ENCODE peak calls at places on chromosomes 11 and 22, in seven cellular contexts. One of them, this sample, is unnamed.

GRCh38 chr11:103897156-103897555 is 139.3 kb upstream of the DDI1 start:
- DNase-seq in fibroblast of lung: no peak
- DNase-seq in stimulated activated CD4-positive, alpha-beta T cell treated with anti-CD3 and anti-CD28 coated beads, Interleukin-15, amount 100 ng/mL, for 1 hour: no peak
- DNase-seq in AG08395: peak
- DNase-seq in naive thymus-derived CD4-positive, alpha-beta T cell: no peak
- DNase-seq in GM12892: no peak
- DNase-seq in CD8-positive, alpha-beta memory T cell: no peak
- DNase-seq in this sample: no peak

GRCh38 chr11:35608502-35608901 is 9.8 kb upstream of the FJX1 start:
- DNase-seq in fibroblast of lung: no peak
- DNase-seq in stimulated activated CD4-positive, alpha-beta T cell treated with anti-CD3 and anti-CD28 coated beads, Interleukin-15, amount 100 ng/mL, for 1 hour: no peak
- DNase-seq in AG08395: no peak
- DNase-seq in naive thymus-derived CD4-positive, alpha-beta T cell: no peak
- DNase-seq in GM12892: no peak
- DNase-seq in CD8-positive, alpha-beta memory T cell: no peak
- DNase-seq in this sample: no peak

GRCh38 chr11:73295259-73295995 is 12.6 kb upstream of the ARHGEF17 start:
- DNase-seq in fibroblast of lung: peak
- DNase-seq in stimulated activated CD4-positive, alpha-beta T cell treated with anti-CD3 and anti-CD28 coated beads, Interleukin-15, amount 100 ng/mL, for 1 hour: peak
- DNase-seq in AG08395: peak
- DNase-seq in naive thymus-derived CD4-positive, alpha-beta T cell: peak
- DNase-seq in GM12892: peak
- DNase-seq in CD8-positive, alpha-beta memory T cell: peak
- DNase-seq in this sample: peak

GRCh38 chr11:44427432-44427831 is 117.5 kb upstream of the ALX4 start:
- DNase-seq in fibroblast of lung: no peak
- DNase-seq in stimulated activated CD4-positive, alpha-beta T cell treated with anti-CD3 and anti-CD28 coated beads, Interleukin-15, amount 100 ng/mL, for 1 hour: no peak
- DNase-seq in AG08395: no peak
- DNase-seq in naive thymus-derived CD4-positive, alpha-beta T cell: no peak
- DNase-seq in GM12892: no peak
- DNase-seq in CD8-positive, alpha-beta memory T cell: no peak
- DNase-seq in this sample: no peak

GRCh38 chr22:27573992-27574391 is 227.6 kb downstream of the MN1 start:
- DNase-seq in fibroblast of lung: no peak
- DNase-seq in stimulated activated CD4-positive, alpha-beta T cell treated with anti-CD3 and anti-CD28 coated beads, Interleukin-15, amount 100 ng/mL, for 1 hour: no peak
- DNase-seq in AG08395: no peak
- DNase-seq in naive thymus-derived CD4-positive, alpha-beta T cell: no peak
- DNase-seq in GM12892: no peak
- DNase-seq in CD8-positive, alpha-beta memory T cell: no peak
- DNase-seq in this sample: no peak

GRCh38 chr11:120819437-120819836 is 204.5 kb upstream of the TBCEL start:
- DNase-seq in fibroblast of lung: no peak
- DNase-seq in stimulated activated CD4-positive, alpha-beta T cell treated with anti-CD3 and anti-CD28 coated beads, Interleukin-15, amount 100 ng/mL, for 1 hour: no peak
- DNase-seq in AG08395: no peak
- DNase-seq in naive thymus-derived CD4-positive, alpha-beta T cell: no peak
- DNase-seq in GM12892: no peak
- DNase-seq in CD8-positive, alpha-beta memory T cell: no peak
- DNase-seq in this sample: no peak

GRCh38 chr11:118042126-118042525 is 34.8 kb upstream of the TMPRSS4 start:
- DNase-seq in fibroblast of lung: no peak
- DNase-seq in stimulated activated CD4-positive, alpha-beta T cell treated with anti-CD3 and anti-CD28 coated beads, Interleukin-15, amount 100 ng/mL, for 1 hour: no peak
- DNase-seq in AG08395: no peak
- DNase-seq in naive thymus-derived CD4-positive, alpha-beta T cell: no peak
- DNase-seq in GM12892: no peak
- DNase-seq in CD8-positive, alpha-beta memory T cell: no peak
- DNase-seq in this sample: no peak

GRCh38 chr11:2039198-2039759 is 41.6 kb upstream of the H19 start:
- DNase-seq in fibroblast of lung: no peak
- DNase-seq in stimulated activated CD4-positive, alpha-beta T cell treated with anti-CD3 and anti-CD28 coated beads, Interleukin-15, amount 100 ng/mL, for 1 hour: no peak
- DNase-seq in AG08395: no peak
- DNase-seq in naive thymus-derived CD4-positive, alpha-beta T cell: no peak
- DNase-seq in GM12892: no peak
- DNase-seq in CD8-positive, alpha-beta memory T cell: no peak
- DNase-seq in this sample: no peak

GRCh38 chr22:41880653-41881052 is 34.2 kb downstream of the SHISA8 start:
- DNase-seq in fibroblast of lung: no peak
- DNase-seq in stimulated activated CD4-positive, alpha-beta T cell treated with anti-CD3 and anti-CD28 coated beads, Interleukin-15, amount 100 ng/mL, for 1 hour: no peak
- DNase-seq in AG08395: no peak
- DNase-seq in naive thymus-derived CD4-positive, alpha-beta T cell: no peak
- DNase-seq in GM12892: no peak
- DNase-seq in CD8-positive, alpha-beta memory T cell: no peak
- DNase-seq in this sample: no peak

GRCh38 chr11:129417458-129417857 is 41.8 kb downstream of the BARX2 start:
- DNase-seq in fibroblast of lung: no peak
- DNase-seq in stimulated activated CD4-positive, alpha-beta T cell treated with anti-CD3 and anti-CD28 coated beads, Interleukin-15, amount 100 ng/mL, for 1 hour: no peak
- DNase-seq in AG08395: no peak
- DNase-seq in naive thymus-derived CD4-positive, alpha-beta T cell: no peak
- DNase-seq in GM12892: no peak
- DNase-seq in CD8-positive, alpha-beta memory T cell: no peak
- DNase-seq in this sample: no peak

GRCh38 chr11:7511405-7511804 is 2.4 kb upstream of the PPFIBP2 start:
- DNase-seq in fibroblast of lung: no peak
- DNase-seq in stimulated activated CD4-positive, alpha-beta T cell treated with anti-CD3 and anti-CD28 coated beads, Interleukin-15, amount 100 ng/mL, for 1 hour: no peak
- DNase-seq in AG08395: no peak
- DNase-seq in naive thymus-derived CD4-positive, alpha-beta T cell: no peak
- DNase-seq in GM12892: no peak
- DNase-seq in CD8-positive, alpha-beta memory T cell: no peak
- DNase-seq in this sample: no peak

GRCh38 chr11:120169981-120170698 is 32.2 kb upstream of the TRIM29 start:
- DNase-seq in fibroblast of lung: no peak
- DNase-seq in stimulated activated CD4-positive, alpha-beta T cell treated with anti-CD3 and anti-CD28 coated beads, Interleukin-15, amount 100 ng/mL, for 1 hour: no peak
- DNase-seq in AG08395: no peak
- DNase-seq in naive thymus-derived CD4-positive, alpha-beta T cell: no peak
- DNase-seq in GM12892: no peak
- DNase-seq in CD8-positive, alpha-beta memory T cell: no peak
- DNase-seq in this sample: no peak

GRCh38 chr22:34508797-34509196 is 557.2 kb upstream of the ISX start:
- DNase-seq in fibroblast of lung: no peak
- DNase-seq in stimulated activated CD4-positive, alpha-beta T cell treated with anti-CD3 and anti-CD28 coated beads, Interleukin-15, amount 100 ng/mL, for 1 hour: no peak
- DNase-seq in AG08395: no peak
- DNase-seq in naive thymus-derived CD4-positive, alpha-beta T cell: no peak
- DNase-seq in GM12892: no peak
- DNase-seq in CD8-positive, alpha-beta memory T cell: no peak
- DNase-seq in this sample: no peak

GRCh38 chr11:32576456-32576855 is 7.2 kb upstream of the EIF3M start:
- DNase-seq in fibroblast of lung: no peak
- DNase-seq in stimulated activated CD4-positive, alpha-beta T cell treated with anti-CD3 and anti-CD28 coated beads, Interleukin-15, amount 100 ng/mL, for 1 hour: no peak
- DNase-seq in AG08395: no peak
- DNase-seq in naive thymus-derived CD4-positive, alpha-beta T cell: no peak
- DNase-seq in GM12892: no peak
- DNase-seq in CD8-positive, alpha-beta memory T cell: no peak
- DNase-seq in this sample: no peak

GRCh38 chr11:124069429-124070401 is 28.6 kb upstream of the OR10G7 start:
- DNase-seq in fibroblast of lung: peak
- DNase-seq in stimulated activated CD4-positive, alpha-beta T cell treated with anti-CD3 and anti-CD28 coated beads, Interleukin-15, amount 100 ng/mL, for 1 hour: no peak
- DNase-seq in AG08395: peak
- DNase-seq in naive thymus-derived CD4-positive, alpha-beta T cell: no peak
- DNase-seq in GM12892: no peak
- DNase-seq in CD8-positive, alpha-beta memory T cell: no peak
- DNase-seq in this sample: no peak

GRCh38 chr22:32781695-32782094 is 19.8 kb upstream of the TIMP3 start:
- DNase-seq in fibroblast of lung: no peak
- DNase-seq in stimulated activated CD4-positive, alpha-beta T cell treated with anti-CD3 and anti-CD28 coated beads, Interleukin-15, amount 100 ng/mL, for 1 hour: no peak
- DNase-seq in AG08395: no peak
- DNase-seq in naive thymus-derived CD4-positive, alpha-beta T cell: no peak
- DNase-seq in GM12892: no peak
- DNase-seq in CD8-positive, alpha-beta memory T cell: no peak
- DNase-seq in this sample: no peak

GRCh38 chr11:72229925-72230763 is 5.6 kb downstream of the INPPL1 start:
- DNase-seq in fibroblast of lung: no peak
- DNase-seq in stimulated activated CD4-positive, alpha-beta T cell treated with anti-CD3 and anti-CD28 coated beads, Interleukin-15, amount 100 ng/mL, for 1 hour: no peak
- DNase-seq in AG08395: no peak
- DNase-seq in naive thymus-derived CD4-positive, alpha-beta T cell: no peak
- DNase-seq in GM12892: no peak
- DNase-seq in CD8-positive, alpha-beta memory T cell: no peak
- DNase-seq in this sample: no peak

GRCh38 chr11:67468835-67469811 is at the start of gene TMEM134:
- DNase-seq in fibroblast of lung: peak
- DNase-seq in stimulated activated CD4-positive, alpha-beta T cell treated with anti-CD3 and anti-CD28 coated beads, Interleukin-15, amount 100 ng/mL, for 1 hour: peak
- DNase-seq in AG08395: peak
- DNase-seq in naive thymus-derived CD4-positive, alpha-beta T cell: peak
- DNase-seq in GM12892: peak
- DNase-seq in CD8-positive, alpha-beta memory T cell: peak
- DNase-seq in this sample: peak

GRCh38 chr22:40485813-40486610 is 115.6 kb downstream of the SGSM3 start:
- DNase-seq in fibroblast of lung: peak
- DNase-seq in stimulated activated CD4-positive, alpha-beta T cell treated with anti-CD3 and anti-CD28 coated beads, Interleukin-15, amount 100 ng/mL, for 1 hour: no peak
- DNase-seq in AG08395: peak
- DNase-seq in naive thymus-derived CD4-positive, alpha-beta T cell: no peak
- DNase-seq in GM12892: no peak
- DNase-seq in CD8-positive, alpha-beta memory T cell: no peak
- DNase-seq in this sample: no peak

GRCh38 chr11:44629732-44630345 is 64.4 kb downstream of the CD82 start:
- DNase-seq in fibroblast of lung: no peak
- DNase-seq in stimulated activated CD4-positive, alpha-beta T cell treated with anti-CD3 and anti-CD28 coated beads, Interleukin-15, amount 100 ng/mL, for 1 hour: no peak
- DNase-seq in AG08395: no peak
- DNase-seq in naive thymus-derived CD4-positive, alpha-beta T cell: no peak
- DNase-seq in GM12892: no peak
- DNase-seq in CD8-positive, alpha-beta memory T cell: no peak
- DNase-seq in this sample: no peak

GRCh38 chr11:57397394-57397990 is 7.0 kb upstream of the PRG2 start:
- DNase-seq in fibroblast of lung: no peak
- DNase-seq in stimulated activated CD4-positive, alpha-beta T cell treated with anti-CD3 and anti-CD28 coated beads, Interleukin-15, amount 100 ng/mL, for 1 hour: no peak
- DNase-seq in AG08395: no peak
- DNase-seq in naive thymus-derived CD4-positive, alpha-beta T cell: no peak
- DNase-seq in GM12892: no peak
- DNase-seq in CD8-positive, alpha-beta memory T cell: no peak
- DNase-seq in this sample: no peak

GRCh38 chr11:36333468-36333867 is 37.4 kb downstream of the PRR5L start:
- DNase-seq in fibroblast of lung: peak
- DNase-seq in stimulated activated CD4-positive, alpha-beta T cell treated with anti-CD3 and anti-CD28 coated beads, Interleukin-15, amount 100 ng/mL, for 1 hour: no peak
- DNase-seq in AG08395: peak
- DNase-seq in naive thymus-derived CD4-positive, alpha-beta T cell: no peak
- DNase-seq in GM12892: no peak
- DNase-seq in CD8-positive, alpha-beta memory T cell: no peak
- DNase-seq in this sample: no peak

GRCh38 chr22:46815132-46815531 is 52.7 kb downstream of the TBC1D22A start:
- DNase-seq in fibroblast of lung: no peak
- DNase-seq in stimulated activated CD4-positive, alpha-beta T cell treated with anti-CD3 and anti-CD28 coated beads, Interleukin-15, amount 100 ng/mL, for 1 hour: no peak
- DNase-seq in AG08395: no peak
- DNase-seq in naive thymus-derived CD4-positive, alpha-beta T cell: no peak
- DNase-seq in GM12892: no peak
- DNase-seq in CD8-positive, alpha-beta memory T cell: no peak
- DNase-seq in this sample: no peak

GRCh38 chr22:48670747-48671146 is 1156.9 kb downstream of the BRD1 start:
- DNase-seq in fibroblast of lung: no peak
- DNase-seq in stimulated activated CD4-positive, alpha-beta T cell treated with anti-CD3 and anti-CD28 coated beads, Interleukin-15, amount 100 ng/mL, for 1 hour: no peak
- DNase-seq in AG08395: no peak
- DNase-seq in naive thymus-derived CD4-positive, alpha-beta T cell: no peak
- DNase-seq in GM12892: no peak
- DNase-seq in CD8-positive, alpha-beta memory T cell: no peak
- DNase-seq in this sample: no peak

GRCh38 chr22:45163074-45163416 is 680 bp upstream of the NUP50 start:
- DNase-seq in fibroblast of lung: peak
- DNase-seq in stimulated activated CD4-positive, alpha-beta T cell treated with anti-CD3 and anti-CD28 coated beads, Interleukin-15, amount 100 ng/mL, for 1 hour: no peak
- DNase-seq in AG08395: peak
- DNase-seq in naive thymus-derived CD4-positive, alpha-beta T cell: no peak
- DNase-seq in GM12892: peak
- DNase-seq in CD8-positive, alpha-beta memory T cell: no peak
- DNase-seq in this sample: no peak

GRCh38 chr11:61816736-61817455 is at the start of gene FADS1:
- DNase-seq in fibroblast of lung: peak
- DNase-seq in stimulated activated CD4-positive, alpha-beta T cell treated with anti-CD3 and anti-CD28 coated beads, Interleukin-15, amount 100 ng/mL, for 1 hour: peak
- DNase-seq in AG08395: peak
- DNase-seq in naive thymus-derived CD4-positive, alpha-beta T cell: peak
- DNase-seq in GM12892: peak
- DNase-seq in CD8-positive, alpha-beta memory T cell: peak
- DNase-seq in this sample: peak

GRCh38 chr11:120381401-120381800 is 45.2 kb downstream of the ARHGEF12 start:
- DNase-seq in fibroblast of lung: no peak
- DNase-seq in stimulated activated CD4-positive, alpha-beta T cell treated with anti-CD3 and anti-CD28 coated beads, Interleukin-15, amount 100 ng/mL, for 1 hour: no peak
- DNase-seq in AG08395: no peak
- DNase-seq in naive thymus-derived CD4-positive, alpha-beta T cell: no peak
- DNase-seq in GM12892: no peak
- DNase-seq in CD8-positive, alpha-beta memory T cell: no peak
- DNase-seq in this sample: no peak

GRCh38 chr11:134086376-134086775 is 17.5 kb downstream of the JAM3 start:
- DNase-seq in fibroblast of lung: no peak
- DNase-seq in stimulated activated CD4-positive, alpha-beta T cell treated with anti-CD3 and anti-CD28 coated beads, Interleukin-15, amount 100 ng/mL, for 1 hour: no peak
- DNase-seq in AG08395: no peak
- DNase-seq in naive thymus-derived CD4-positive, alpha-beta T cell: no peak
- DNase-seq in GM12892: no peak
- DNase-seq in CD8-positive, alpha-beta memory T cell: no peak
- DNase-seq in this sample: no peak

GRCh38 chr11:19286411-19286810 is 45.7 kb upstream of the E2F8 start:
- DNase-seq in fibroblast of lung: no peak
- DNase-seq in stimulated activated CD4-positive, alpha-beta T cell treated with anti-CD3 and anti-CD28 coated beads, Interleukin-15, amount 100 ng/mL, for 1 hour: no peak
- DNase-seq in AG08395: no peak
- DNase-seq in naive thymus-derived CD4-positive, alpha-beta T cell: no peak
- DNase-seq in GM12892: no peak
- DNase-seq in CD8-positive, alpha-beta memory T cell: no peak
- DNase-seq in this sample: no peak

GRCh38 chr11:113385749-113386148 is 1.8 kb upstream of the ANKK1 start:
- DNase-seq in fibroblast of lung: no peak
- DNase-seq in stimulated activated CD4-positive, alpha-beta T cell treated with anti-CD3 and anti-CD28 coated beads, Interleukin-15, amount 100 ng/mL, for 1 hour: no peak
- DNase-seq in AG08395: no peak
- DNase-seq in naive thymus-derived CD4-positive, alpha-beta T cell: no peak
- DNase-seq in GM12892: no peak
- DNase-seq in CD8-positive, alpha-beta memory T cell: no peak
- DNase-seq in this sample: no peak

GRCh38 chr11:46918087-46918751 is at the start of gene LRP4:
- DNase-seq in fibroblast of lung: peak
- DNase-seq in stimulated activated CD4-positive, alpha-beta T cell treated with anti-CD3 and anti-CD28 coated beads, Interleukin-15, amount 100 ng/mL, for 1 hour: no peak
- DNase-seq in AG08395: no peak
- DNase-seq in naive thymus-derived CD4-positive, alpha-beta T cell: no peak
- DNase-seq in GM12892: peak
- DNase-seq in CD8-positive, alpha-beta memory T cell: peak
- DNase-seq in this sample: peak

GRCh38 chr11:66543263-66544107 is 2.4 kb downstream of the ZDHHC24 start:
- DNase-seq in fibroblast of lung: peak
- DNase-seq in stimulated activated CD4-positive, alpha-beta T cell treated with anti-CD3 and anti-CD28 coated beads, Interleukin-15, amount 100 ng/mL, for 1 hour: peak
- DNase-seq in AG08395: peak
- DNase-seq in naive thymus-derived CD4-positive, alpha-beta T cell: peak
- DNase-seq in GM12892: peak
- DNase-seq in CD8-positive, alpha-beta memory T cell: peak
- DNase-seq in this sample: peak

GRCh38 chr22:45998638-45999378 is 21.8 kb upstream of the WNT7B start:
- DNase-seq in fibroblast of lung: no peak
- DNase-seq in stimulated activated CD4-positive, alpha-beta T cell treated with anti-CD3 and anti-CD28 coated beads, Interleukin-15, amount 100 ng/mL, for 1 hour: no peak
- DNase-seq in AG08395: no peak
- DNase-seq in naive thymus-derived CD4-positive, alpha-beta T cell: no peak
- DNase-seq in GM12892: no peak
- DNase-seq in CD8-positive, alpha-beta memory T cell: no peak
- DNase-seq in this sample: no peak